ENCODE peak calls at places on chromosome 22, in six cellular contexts. D, Q, O, A, P and R are unnamed samples.

GRCh38 chr22:50252081-50253045 is 1.3 kb upstream of the HDAC10 start:
- DNase-seq in D (peak), Q (peak), O (peak), A (peak), P (peak), R (peak)

GRCh38 chr22:38136607-38137006 is 26.1 kb upstream of the BAIAP2L2 start:
- DNase-seq in D (no peak), Q (no peak), O (no peak), A (no peak), P (no peak), R (no peak)

GRCh38 chr22:46043816-46044717 is 67.1 kb upstream of the WNT7B start:
- DNase-seq in D (no peak), Q (no peak), O (peak), A (peak), P (no peak), R (no peak)

GRCh38 chr22:25389541-25389919 is 170.1 kb downstream of the CRYBB2 start:
- DNase-seq in D (no peak), Q (no peak), O (no peak), A (no peak), P (no peak), R (no peak)

GRCh38 chr22:41800348-41801146 is at the start of gene CCDC134:
- DNase-seq in D (peak), Q (peak), O (peak), A (peak), P (peak), R (peak)

GRCh38 chr22:16586170-16586569 is 6.4 kb downstream of the CCT8L2 start:
- DNase-seq in D (no peak), Q (no peak), O (no peak), A (no peak), P (no peak), R (no peak)

GRCh38 chr22:20484948-20485683 is 10.5 kb downstream of the KLHL22 start:
- DNase-seq in D (no peak), Q (no peak), O (no peak), A (no peak), P (no peak), R (no peak)

GRCh38 chr22:45163074-45163416 is 680 bp upstream of the NUP50 start:
- DNase-seq in D (no peak), Q (no peak), O (peak), A (peak), P (no peak), R (no peak)

GRCh38 chr22:26589367-26589844 is 526 bp downstream of the TPST2 start:
- DNase-seq in D (peak), Q (no peak), O (peak), A (peak), P (no peak), R (peak)

GRCh38 chr22:31036671-31037550 is 44.2 kb upstream of the SMTN start:
- DNase-seq in D (no peak), Q (peak), O (no peak), A (no peak), P (no peak), R (no peak)

GRCh38 chr22:23583153-23583552 is 3.1 kb upstream of the IGLL1 start:
- DNase-seq in D (no peak), Q (no peak), O (no peak), A (no peak), P (no peak), R (no peak)

GRCh38 chr22:45537734-45538181 is 35.1 kb downstream of the FBLN1 start:
- DNase-seq in D (no peak), Q (peak), O (no peak), A (no peak), P (no peak), R (no peak)

GRCh38 chr22:20509344-20510047 is 2.1 kb downstream of the MED15 start:
- DNase-seq in D (peak), Q (peak), O (peak), A (no peak), P (no peak), R (peak)

GRCh38 chr22:44360686-44361381 is 48.1 kb upstream of the SHISAL1 start:
- DNase-seq in D (no peak), Q (peak), O (peak), A (no peak), P (no peak), R (no peak)

GRCh38 chr22:50551160-50551752 is 5.6 kb downstream of the KLHDC7B start:
- DNase-seq in D (no peak), Q (no peak), O (no peak), A (no peak), P (no peak), R (no peak)

GRCh38 chr22:21919526-21920307 is 32.9 kb downstream of the PPM1F start:
- DNase-seq in D (no peak), Q (no peak), O (no peak), A (no peak), P (no peak), R (no peak)

GRCh38 chr22:33555814-33556522 is 364.3 kb downstream of the LARGE1 start:
- DNase-seq in D (no peak), Q (no peak), O (no peak), A (no peak), P (no peak), R (no peak)

GRCh38 chr22:38304526-38304925 is 12.7 kb downstream of the CSNK1E start:
- DNase-seq in D (no peak), Q (no peak), O (no peak), A (no peak), P (no peak), R (no peak)

GRCh38 chr22:36546932-36547331 is 18.0 kb upstream of the EIF3D start:
- DNase-seq in D (no peak), Q (peak), O (no peak), A (peak), P (no peak), R (no peak)

GRCh38 chr22:28994522-28994921 is 67.1 kb downstream of the C22orf31 start:
- DNase-seq in D (no peak), Q (no peak), O (no peak), A (no peak), P (no peak), R (no peak)

GRCh38 chr22:41305646-41306045 is 4.3 kb downstream of the ZC3H7B start:
- DNase-seq in D (no peak), Q (no peak), O (no peak), A (no peak), P (no peak), R (no peak)

GRCh38 chr22:45212306-45212709 is 28.4 kb downstream of the KIAA0930 start:
- DNase-seq in D (no peak), Q (peak), O (peak), A (no peak), P (no peak), R (no peak)

GRCh38 chr22:40396882-40397281 is 26.5 kb downstream of the SGSM3 start:
- DNase-seq in D (no peak), Q (no peak), O (peak), A (peak), P (no peak), R (no peak)

GRCh38 chr22:23181763-23182288 is 1.5 kb downstream of the BCR start:
- DNase-seq in D (no peak), Q (no peak), O (peak), A (no peak), P (no peak), R (no peak)

GRCh38 chr22:39174498-39175120 is 22.1 kb upstream of the CBX7 start:
- DNase-seq in D (peak), Q (peak), O (peak), A (peak), P (peak), R (peak)

GRCh38 chr22:35116269-35116668 is 50.3 kb downstream of the ISX start:
- DNase-seq in D (no peak), Q (no peak), O (no peak), A (no peak), P (no peak), R (no peak)

GRCh38 chr22:41776381-41776780 is 24.1 kb upstream of the CCDC134 start:
- DNase-seq in D (no peak), Q (no peak), O (no peak), A (no peak), P (no peak), R (no peak)